ENCODE peak calls at places on chromosomes 16 and 17, in four cellular contexts. S is IMR-90, L is neural progenitor cell, Y is SK-N-SH. O is an unnamed sample.
A peak's percentile ranks its signal among the peaks of the same experiment; 100 is the strongest.

GRCh38 chr16:714558-715447 is at the start of gene METRN:
- DNase-seq in L (peak; percentile 97), Y (peak; percentile 92), S (peak; percentile 78), O (peak; percentile 96)

GRCh38 chr17:65085397-65085796 is 28.9 kb upstream of the GNA13 start:
- DNase-seq in S (peak; percentile 30), Y (no peak), L (no peak), O (peak; percentile 49)

GRCh38 chr16:57862698-57863433 is 60.6 kb upstream of the KIFC3 start:
- DNase-seq in Y (no peak), L (peak; percentile 17), S (no peak), O (no peak)

GRCh38 chr16:55015181-55015913 is 84.7 kb downstream of the IRX5 start:
- DNase-seq in L (no peak), S (no peak), Y (no peak), O (no peak)

GRCh38 chr17:29791336-29791735 is 138.7 kb downstream of the SSH2 start:
- DNase-seq in S (no peak), L (no peak), Y (no peak), O (no peak)

GRCh38 chr17:51166987-51167931 is 1.0 kb downstream of the NME2 start:
- DNase-seq in S (peak; percentile 19), Y (peak; percentile 95), L (peak; percentile 66), O (peak; percentile 87)

GRCh38 chr17:78671607-78672404 is 94.6 kb upstream of the DNAH17 start:
- DNase-seq in S (peak; percentile 78), L (no peak), Y (no peak), O (no peak)

GRCh38 chr17:79993390-79994221 is 42.1 kb downstream of the TBC1D16 start:
- DNase-seq in S (peak; percentile 94), Y (no peak), L (peak; percentile 32), O (peak; percentile 55)

GRCh38 chr16:35798885-35799426 is 2339.5 kb downstream of the TP53TG3F start:
- DNase-seq in Y (no peak), S (no peak), L (no peak), O (no peak)

GRCh38 chr17:36817483-36818048 is 119.7 kb upstream of the LHX1 start:
- DNase-seq in L (peak; percentile 0), Y (no peak), S (no peak), O (no peak)

GRCh38 chr16:53922805-53923645 is 219.1 kb downstream of the FTO start:
- DNase-seq in L (no peak), Y (peak; percentile 5), S (peak; percentile 47), O (no peak)

GRCh38 chr16:75254359-75254837 is 3.0 kb upstream of the BCAR1 start:
- DNase-seq in S (peak; percentile 88), L (no peak), Y (peak; percentile 48), O (peak; percentile 54)

GRCh38 chr16:66271074-66272060 is 95.1 kb upstream of the CDH5 start:
- DNase-seq in Y (no peak), S (no peak), L (no peak), O (no peak)

GRCh38 chr17:78933025-78933958 is 8.1 kb upstream of the TIMP2 start:
- DNase-seq in Y (peak; percentile 68), L (no peak), S (peak; percentile 99), O (no peak)

GRCh38 chr17:7854851-7855642 is at the start of gene TMEM88:
- DNase-seq in S (no peak), Y (no peak), L (peak; percentile 96), O (peak; percentile 58)

GRCh38 chr17:63543822-63544420 is 6.4 kb upstream of the DCAF7 start:
- DNase-seq in L (no peak), Y (peak; percentile 21), S (no peak), O (no peak)

GRCh38 chr17:420479-421175 is 68.0 kb upstream of the RPH3AL start:
- DNase-seq in S (no peak), L (no peak), Y (no peak), O (no peak)

GRCh38 chr16:51822471-51822870 is 671.4 kb upstream of the SALL1 start:
- DNase-seq in S (no peak), L (no peak), Y (no peak), O (no peak)

GRCh38 chr16:11674818-11675560 is 6.7 kb downstream of the SNN start:
- DNase-seq in S (peak; percentile 51), Y (no peak), L (no peak), O (no peak)

GRCh38 chr17:70319516-70319915 is 150.2 kb downstream of the KCNJ2 start:
- DNase-seq in L (no peak), S (no peak), Y (no peak), O (no peak)

GRCh38 chr17:29242790-29243189 is 3.9 kb upstream of the CRYBA1 start:
- DNase-seq in L (no peak), S (no peak), Y (no peak), O (no peak)

GRCh38 chr16:26665166-26665939 is 401.4 kb upstream of the C16orf82 start:
- DNase-seq in L (no peak), S (no peak), Y (no peak), O (peak; percentile 63)

GRCh38 chr17:10787306-10788020 is 16.4 kb downstream of the TMEM238L start:
- DNase-seq in S (no peak), Y (no peak), L (no peak), O (peak; percentile 24)

GRCh38 chr16:27485126-27485525 is 64.6 kb downstream of the GTF3C1 start:
- DNase-seq in L (no peak), Y (no peak), S (no peak), O (no peak)

GRCh38 chr17:31834448-31834847 is 24.6 kb downstream of the COPRS start:
- DNase-seq in Y (no peak), L (no peak), S (no peak), O (no peak)

GRCh38 chr16:48999508-48999907 is 282.1 kb downstream of the CBLN1 start:
- DNase-seq in S (no peak), L (no peak), Y (no peak), O (no peak)

GRCh38 chr16:88759976-88760350 is 25.1 kb downstream of the PIEZO1 start:
- DNase-seq in L (no peak), Y (no peak), S (no peak), O (no peak)
- H4K20me1 ChIP-seq in L (no peaks in the 10 kb centered on the region), Y (peaks cover 97% of the 10 kb centered on the region), S (peaks cover 96% of the 10 kb centered on the region), O (no peaks in the 10 kb centered on the region)

GRCh38 chr17:42428141-42428944 is 5.3 kb upstream of the CAVIN1 start:
- DNase-seq in S (peak; percentile 99), L (peak; percentile 83), Y (peak; percentile 63), O (peak; percentile 83)
- H3K9ac ChIP-seq in S (peak overlapping the region; percentile 31), L (no peak overlapping the region), Y (no peak overlapping the region), O (no peak overlapping the region)

GRCh38 chr16:4322121-4323035 is 6.5 kb downstream of the GLIS2 start:
- DNase-seq in S (no peak), L (no peak), Y (peak; percentile 24), O (no peak)

GRCh38 chr16:4323845-4324478 is 8.1 kb downstream of the GLIS2 start:
- DNase-seq in Y (peak; percentile 79), S (peak; percentile 42), L (peak; percentile 74), O (no peak)

GRCh38 chr16:4321286-4322120 is 5.6 kb downstream of the GLIS2 start:
- DNase-seq in Y (no peak), S (no peak), L (no peak), O (no peak)

GRCh38 chr16:4324479-4324868 is 8.6 kb downstream of the GLIS2 start:
- DNase-seq in Y (no peak), S (no peak), L (no peak), O (no peak)

GRCh38 chr16:4323071-4323844 is 7.4 kb downstream of the GLIS2 start:
- DNase-seq in Y (no peak), S (no peak), L (no peak), O (no peak)
- H3K27ac ChIP-seq in Y (peak overlapping the region; percentile 47), S (peak overlapping the region; percentile 45), L (peak overlapping the region; percentile 20), O (no peak overlapping the region)

DNA sequence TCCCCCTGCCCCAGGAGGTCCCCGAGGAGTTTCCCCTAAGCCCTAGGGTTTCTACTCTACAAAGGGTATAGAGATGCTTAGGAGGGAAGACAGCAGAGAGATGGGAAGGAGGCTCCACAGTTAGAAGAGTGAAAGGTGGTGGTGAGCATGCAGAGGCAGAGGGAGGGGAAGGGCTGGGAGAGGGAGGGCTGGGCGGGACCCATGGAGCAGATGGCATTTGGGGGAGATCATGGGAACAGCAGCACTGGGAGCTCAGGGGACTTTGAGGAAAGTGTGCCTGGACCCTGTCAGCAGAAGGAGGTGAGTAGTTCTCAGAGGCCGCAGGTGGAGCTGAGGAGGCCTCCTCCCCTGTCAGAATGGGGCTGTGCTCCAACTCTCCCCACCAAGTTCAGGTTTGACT is 650 bp upstream of the OTOP3 start:
- DNase-seq in S (no peak), Y (no peak), L (no peak), O (peak; percentile 40)
- H4K20me1 ChIP-seq in S (no peaks in the 10 kb centered on the region), Y (no peaks in the 10 kb centered on the region), L (peaks cover 40% of the 10 kb centered on the region), O (no peaks in the 10 kb centered on the region)

GRCh38 chr16:56639045-56639444 is 579 bp downstream of the MT1A start:
- DNase-seq in S (no peak), Y (no peak), L (no peak), O (no peak)
- H3K9ac ChIP-seq in S (no peak overlapping the region), Y (no peak overlapping the region), L (no peak overlapping the region), O (no peak overlapping the region)

DNA sequence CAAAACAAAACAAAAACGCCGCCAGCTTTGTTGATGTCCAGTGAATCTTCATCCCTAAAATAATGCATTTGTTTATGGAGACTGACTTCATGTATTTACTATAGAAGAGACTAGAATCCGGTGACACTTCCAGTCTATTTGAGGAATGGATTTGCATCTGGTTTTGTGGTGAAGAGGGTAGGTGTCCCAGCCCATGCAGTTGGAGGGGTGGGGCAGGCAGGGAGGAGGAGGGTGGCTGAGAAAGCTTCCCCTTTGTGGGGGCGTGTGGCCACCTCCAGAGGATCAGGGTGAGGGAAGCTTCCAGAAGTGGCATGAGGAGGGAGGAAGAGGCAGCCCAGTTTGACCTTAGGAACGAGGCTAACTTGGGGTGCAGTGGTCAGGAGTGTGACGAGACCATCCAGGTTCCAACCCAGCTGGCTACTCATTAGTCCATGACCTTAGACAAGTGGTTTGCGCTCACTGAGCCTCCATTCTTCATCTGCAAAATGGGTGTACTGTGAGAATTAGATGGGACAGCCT is 69.5 kb downstream of the CMIP start:
- DNase-seq in S (no peak), Y (no peak), L (no peak), O (no peak)
- H3K27ac ChIP-seq in S (no peak overlapping the region), Y (peak overlapping the region; percentile 98), L (no peak overlapping the region), O (no peak overlapping the region)

GRCh38 chr16:46886764-46887523 is 2.8 kb downstream of the GPT2 start:
- DNase-seq in L (no peak), Y (no peak), S (no peak), O (no peak)
- H4K20me1 ChIP-seq in L (peaks cover 45% of the 10 kb centered on the region), Y (no peaks in the 10 kb centered on the region), S (peaks cover 32% of the 10 kb centered on the region), O (no peaks in the 10 kb centered on the region)

DNA sequence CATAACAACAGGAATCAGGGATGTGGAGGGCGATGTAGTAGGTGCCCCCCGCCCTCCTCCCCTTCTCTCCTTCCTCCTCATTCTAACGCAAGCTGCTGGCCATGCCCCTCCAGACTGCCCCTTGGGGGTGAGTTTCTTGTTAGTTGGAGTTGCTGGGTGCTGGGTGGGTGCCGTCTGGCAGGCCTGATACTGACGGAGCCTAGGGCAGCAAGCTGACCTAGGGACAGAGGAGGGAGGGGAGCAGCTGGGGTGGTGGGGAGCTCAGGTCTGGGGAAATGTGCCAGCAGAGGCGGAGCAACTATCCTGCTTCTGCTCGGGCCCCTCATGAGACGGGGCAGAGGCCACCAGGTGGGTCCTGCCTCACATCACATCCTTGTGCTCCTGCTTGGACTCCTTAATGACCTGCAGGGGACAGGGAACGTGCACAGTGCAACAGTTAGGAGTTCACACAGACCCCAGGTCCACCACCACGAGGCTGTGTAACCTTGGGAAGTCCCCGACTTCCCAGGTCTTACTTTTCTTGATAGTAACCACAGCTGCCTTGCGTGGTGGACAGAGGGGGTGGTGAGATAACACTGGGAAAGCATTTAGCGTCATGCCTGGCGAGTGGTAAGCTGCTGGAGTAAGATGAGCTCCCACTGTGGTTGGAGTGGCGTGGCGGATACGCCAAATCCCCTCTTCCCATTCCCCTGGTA is 7.9 kb upstream of the EFTUD2 start:
- DNase-seq in Y (no peak), S (peak; percentile 38), L (no peak), O (no peak)
- H3K9ac ChIP-seq in Y (no peak overlapping the region), S (no peak overlapping the region), L (no peak overlapping the region), O (no peak overlapping the region)

GRCh38 chr17:66526827-66527226 is 224.4 kb downstream of the PRKCA start:
- DNase-seq in L (no peak), S (no peak), Y (no peak), O (no peak)
- H3K27ac ChIP-seq in L (no peak overlapping the region), S (no peak overlapping the region), Y (no peak overlapping the region), O (no peak overlapping the region)